ENCODE peak calls at places on chromosome 17, in nine cellular contexts. I is PC-3, H is transverse colon, N is stomach, F is ascending aorta, E is lower lobe of right lung, Q is OCI-LY7, C is neuronal stem cell, O is right cardiac atrium. R is an unnamed sample. For H3K4me1 and H3K9me3, the result is how much of the 10 kb centered on the place peaks cover.

GRCh38 chr17:57970706-57971105 is 15.5 kb upstream of the CUEDC1 start:
- DNase-seq in E (no peak), O (no peak), N (no peak), F (no peak), C (no peak), I (no peak), Q (no peak), H (no peak), R (no peak)

GRCh38 chr17:50029185-50029584 is 26.7 kb upstream of the ITGA3 start:
- DNase-seq in N (no peak), H (no peak), F (no peak), E (no peak), C (no peak), Q (no peak), O (no peak), I (no peak), R (no peak)

GRCh38 chr17:3857261-3858105 is 11.4 kb upstream of the NCBP3 start:
- DNase-seq in Q (no peak), O (no peak), F (no peak), N (no peak), I (no peak), H (no peak), E (no peak), C (no peak), R (no peak)

GRCh38 chr17:72588961-72589360 is 468.1 kb downstream of the SOX9 start:
- DNase-seq in N (peak), F (no peak), H (peak), C (no peak), O (no peak), Q (no peak), E (peak), I (peak), R (no peak)

GRCh38 chr17:57044976-57045867 is 39.8 kb upstream of the AKAP1 start:
- DNase-seq in I (no peak), N (no peak), E (no peak), F (no peak), C (no peak), O (no peak), Q (no peak), H (no peak), R (no peak)

GRCh38 chr17:57940653-57941329 is 14.4 kb downstream of the CUEDC1 start:
- DNase-seq in Q (peak), F (no peak), H (no peak), O (no peak), N (no peak), I (peak), E (no peak), C (no peak), R (no peak)

GRCh38 chr17:40331743-40332641 is 23.0 kb downstream of the RARA start:
- DNase-seq in E (peak), I (no peak), F (peak), Q (no peak), N (peak), H (peak), O (peak), C (no peak), R (no peak)

GRCh38 chr17:59844884-59845594 is 47.7 kb downstream of the TUBD1 start:
- DNase-seq in Q (no peak), F (no peak), I (peak), E (no peak), H (no peak), O (no peak), N (no peak), C (no peak), R (no peak)

GRCh38 chr17:8557176-8557806 is 73.2 kb downstream of the MYH10 start:
- DNase-seq in O (no peak), H (no peak), I (peak), E (no peak), C (no peak), N (no peak), Q (no peak), F (peak), R (no peak)

GRCh38 chr17:64256913-64257807 is 5.9 kb downstream of the TEX2 start:
- DNase-seq in F (no peak), E (no peak), N (no peak), Q (no peak), I (no peak), H (no peak), O (no peak), C (no peak), R (no peak)

GRCh38 chr17:73695035-73695738 is 50.9 kb upstream of the SDK2 start:
- DNase-seq in N (no peak), O (no peak), Q (no peak), F (no peak), E (no peak), I (no peak), C (no peak), H (no peak), R (no peak)
- H3K4me1 ChIP-seq in N (under half), O (under half), Q (under half), F (under half), E (under half), I (under half), C (under half), H (under half), R (under half)

DNA sequence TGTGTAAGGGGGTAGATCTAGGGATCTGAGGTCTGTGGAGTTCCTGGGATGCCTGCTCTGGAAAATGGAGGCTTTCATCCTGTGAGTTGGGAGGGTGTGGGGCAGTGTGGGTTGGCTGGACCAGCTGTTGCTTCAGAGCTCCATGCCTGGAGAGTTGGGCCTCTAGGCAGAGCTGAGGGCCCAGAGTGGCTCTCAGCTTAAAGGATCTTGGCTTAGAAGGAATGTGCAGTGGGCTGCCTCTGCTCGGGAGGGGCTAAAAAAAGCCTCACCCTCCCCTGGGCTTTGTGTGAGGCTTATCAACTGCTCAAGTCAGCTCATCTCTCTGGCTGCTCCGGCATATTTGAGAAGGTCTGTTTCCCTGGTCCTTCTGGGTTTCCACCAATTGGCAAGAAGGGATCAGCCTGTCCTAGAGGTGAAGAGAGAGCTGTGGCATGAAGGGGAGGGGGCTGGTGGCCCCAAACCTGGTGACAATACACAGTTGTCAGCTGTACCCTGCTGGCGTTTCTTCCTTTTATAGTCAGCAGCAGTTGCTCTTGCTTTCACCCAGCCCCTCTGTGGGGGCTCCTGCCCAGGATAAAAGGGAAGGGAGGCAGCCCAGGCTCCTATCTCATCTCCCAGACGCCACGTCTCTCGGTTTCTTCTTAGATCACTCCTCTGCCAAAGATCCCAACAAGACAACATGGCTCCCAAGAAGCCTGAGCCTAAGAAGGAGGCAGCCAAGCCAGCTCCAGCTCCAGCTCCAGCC is at the start of gene MYL4:
- DNase-seq in Q (peak), N (no peak), I (no peak), C (no peak), H (no peak), O (peak), F (no peak), E (no peak), R (no peak)
- H3K27ac ChIP-seq in Q (peak), N (no peak), I (no peak), C (no peak), H (no peak), O (peak), F (no peak), E (no peak), R (no peak)

GRCh38 chr17:48059125-48059668 is 11.0 kb downstream of the NFE2L1 start:
- DNase-seq in N (no peak), I (no peak), E (no peak), O (no peak), C (no peak), Q (no peak), H (no peak), F (no peak), R (no peak)

GRCh38 chr17:48056879-48057278 is 8.7 kb downstream of the NFE2L1 start:
- DNase-seq in I (no peak), O (no peak), F (no peak), Q (no peak), C (no peak), E (no peak), N (no peak), H (no peak), R (no peak)

GRCh38 chr17:48056246-48056745 is 8.1 kb downstream of the NFE2L1 start:
- DNase-seq in E (no peak), I (no peak), C (no peak), F (no peak), Q (no peak), O (no peak), H (no peak), N (no peak), R (no peak)

GRCh38 chr17:48058393-48059124 is 10.4 kb downstream of the NFE2L1 start:
- DNase-seq in H (no peak), F (no peak), I (no peak), N (no peak), Q (no peak), E (no peak), C (no peak), O (no peak), R (no peak)

GRCh38 chr17:48057626-48058025 is 9.5 kb downstream of the NFE2L1 start:
- DNase-seq in C (no peak), I (no peak), E (no peak), O (no peak), N (no peak), H (no peak), F (no peak), Q (no peak), R (no peak)
- H3K9me3 ChIP-seq in C (under half), I (under half), E (under half), O (under half), N (under half), H (under half), F (under half), Q (under half), R (under half)

GRCh38 chr17:31067699-31068184 is 27.0 kb upstream of the NF1 start:
- DNase-seq in O (no peak), Q (no peak), N (no peak), F (no peak), I (peak), H (no peak), E (no peak), C (no peak), R (no peak)
- H3K4me1 ChIP-seq in O (under half), Q (under half), N (under half), F (under half), I (under half), H (under half), E (under half), C (under half), R (under half)

DNA sequence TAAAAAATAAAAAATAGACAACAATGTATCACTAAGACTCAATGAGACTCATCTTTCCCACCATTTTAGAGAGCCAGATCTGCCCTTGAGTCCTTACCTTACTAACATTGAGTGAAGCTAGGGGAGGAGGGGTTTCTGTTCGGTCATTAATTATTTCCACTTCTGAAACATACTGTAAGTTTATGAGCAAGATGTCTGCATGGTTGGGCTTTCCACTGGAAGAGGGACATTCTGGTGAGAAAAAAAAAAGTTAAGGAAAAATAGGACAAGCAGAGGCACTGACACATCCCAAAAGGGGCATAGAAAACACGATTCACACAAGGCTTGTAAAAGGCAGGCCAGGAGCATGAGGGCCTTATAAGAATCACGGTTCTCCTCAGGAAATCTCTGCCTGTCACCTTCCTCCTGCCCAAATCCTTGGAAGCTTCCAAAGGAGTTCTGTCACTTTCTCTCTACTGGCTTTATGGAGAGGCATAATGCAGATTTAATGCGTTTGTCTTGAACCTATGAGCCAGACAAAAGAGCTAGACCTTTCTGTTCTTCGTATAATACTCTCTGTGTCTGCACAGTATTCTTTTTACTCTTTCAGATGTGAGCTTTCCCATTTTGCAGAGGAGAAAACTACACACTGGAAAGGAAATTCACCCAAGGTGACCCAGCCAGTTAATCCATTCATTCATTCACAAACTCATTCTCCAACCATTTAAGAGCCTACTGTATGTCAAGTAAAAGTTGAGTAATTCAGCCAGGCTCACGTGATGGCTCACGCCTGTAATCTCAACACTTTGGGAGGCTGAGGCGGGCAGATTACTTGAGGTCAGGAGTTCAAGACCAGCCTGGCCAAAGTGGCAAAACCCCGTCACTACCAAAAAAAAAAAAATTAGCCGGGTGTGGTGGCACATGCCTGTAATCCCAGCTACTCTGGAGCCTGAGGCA is 2.5 kb downstream of the LSM12 start:
- DNase-seq in E (no peak), O (no peak), H (no peak), Q (no peak), I (no peak), F (no peak), N (no peak), C (no peak), R (no peak)
- H3K27ac ChIP-seq in E (no peak), O (no peak), H (no peak), Q (no peak), I (no peak), F (no peak), N (no peak), C (no peak), R (no peak)

DNA sequence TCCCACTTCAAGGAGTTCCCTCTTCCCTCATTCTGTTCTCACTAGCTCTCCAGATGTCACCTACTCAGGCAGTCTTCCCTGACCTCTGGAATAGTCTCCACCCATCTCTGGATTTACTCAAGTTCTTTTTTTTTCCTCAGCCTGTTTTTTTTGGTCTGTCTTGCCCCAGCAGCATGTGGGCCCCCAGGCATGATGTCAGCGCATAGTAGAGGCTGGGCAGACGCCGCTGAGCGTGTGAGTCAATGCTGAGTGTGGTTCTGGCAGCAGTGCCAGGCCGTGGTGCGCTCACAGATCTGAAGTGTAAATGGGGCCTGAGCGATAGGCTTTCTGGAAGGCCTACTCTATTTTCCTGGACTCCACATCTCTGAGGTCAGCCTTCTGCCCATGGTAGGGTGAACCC is 2.7 kb upstream of the KCNJ18 start:
- DNase-seq in O (peak), Q (no peak), F (peak), I (peak), E (no peak), H (no peak), N (no peak), C (no peak), R (no peak)
- H3K9me3 ChIP-seq in O (under half), Q (under half), F (under half), I (under half), E (under half), H (under half), N (under half), C (under half), R (under half)

DNA sequence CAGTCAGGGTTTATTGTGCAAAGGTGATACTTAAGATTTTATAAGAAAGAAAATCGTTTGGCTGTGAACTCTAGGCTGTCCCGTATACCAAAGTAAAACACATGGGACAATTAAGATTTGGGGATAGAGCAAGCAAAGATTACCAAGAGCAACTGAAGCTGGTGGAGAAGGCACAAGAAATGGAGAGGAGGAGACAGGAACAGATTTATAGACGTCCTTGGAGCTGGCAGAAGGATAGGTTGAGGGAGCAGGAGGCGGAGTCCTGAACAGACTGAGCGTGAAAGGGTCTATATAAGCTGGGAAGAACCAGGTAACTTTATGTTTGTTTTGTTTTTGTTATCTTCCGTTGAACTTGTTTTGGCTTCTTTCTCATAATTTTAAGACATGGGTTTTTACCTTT is 3.8 kb downstream of the TNRC6C start:
- DNase-seq in O (no peak), C (no peak), E (no peak), H (no peak), F (no peak), I (no peak), Q (no peak), N (no peak), R (no peak)
- H3K4me1 ChIP-seq in O (under half), C (under half), E (half or more), H (under half), F (under half), I (under half), Q (under half), N (under half), R (under half)

DNA sequence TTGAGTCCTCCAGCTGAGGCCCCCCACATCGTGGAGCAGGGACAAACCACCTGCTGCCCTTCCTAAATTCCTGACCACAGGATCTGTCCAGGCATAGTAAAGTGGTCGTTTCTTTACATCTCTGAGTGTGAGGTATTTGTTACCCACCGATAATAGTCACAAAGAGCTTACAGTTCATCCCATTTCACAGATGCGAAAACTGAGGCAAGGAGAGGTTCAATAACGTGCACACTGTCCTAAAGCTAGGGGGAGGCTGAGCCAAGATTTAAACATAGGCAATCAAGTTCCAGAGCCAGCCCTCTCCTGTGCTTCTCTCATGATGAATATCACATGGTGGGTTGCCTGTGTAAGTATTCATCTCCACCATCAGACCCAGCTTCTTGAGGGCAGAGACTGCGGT is 135.4 kb downstream of the CCT6B start:
- DNase-seq in Q (no peak), C (no peak), E (no peak), F (no peak), I (no peak), O (no peak), H (no peak), N (no peak), R (no peak)
- H3K27ac ChIP-seq in Q (no peak), C (no peak), E (no peak), F (no peak), I (no peak), O (no peak), H (no peak), N (no peak), R (no peak)

R was measured in esophagus squamous epithelium.